ENCODE peak calls at places on chromosomes 7 and 10, in six cellular contexts. O is spleen; H is BJ; I is cardiac fibroblast; E is Jurkat, Clone E6-1; K is lung. X is an unnamed sample.

GRCh38 chr7:111089822-111090426 is 1.0 kb upstream of the LRRN3 start:
- DNase-seq in O (no peak), I (peak), E (peak), H (no peak), K (no peak), X (no peak)

GRCh38 chr10:3803884-3804741 is 19.1 kb upstream of the KLF6 start:
- DNase-seq in I (peak), K (no peak), E (no peak), H (no peak), O (no peak), X (no peak)

GRCh38 chr10:71042699-71043098 is 154.3 kb upstream of the PCBD1 start:
- DNase-seq in I (no peak), E (no peak), H (no peak), O (peak), K (no peak), X (no peak)

GRCh38 chr7:28061824-28062196 is 118.8 kb downstream of the JAZF1 start:
- DNase-seq in O (no peak), I (no peak), H (no peak), E (no peak), K (no peak), X (no peak)

GRCh38 chr10:31618541-31619291 is 299.7 kb downstream of the ZEB1 start:
- DNase-seq in I (peak), H (no peak), E (no peak), O (no peak), K (no peak), X (peak)

GRCh38 chr10:8045728-8046494 is 8.6 kb upstream of the GATA3 start:
- DNase-seq in H (no peak), E (no peak), I (no peak), K (no peak), O (no peak), X (no peak)

GRCh38 chr7:92639213-92639896 is 49.2 kb upstream of the FAM133B start:
- DNase-seq in K (no peak), O (no peak), I (no peak), H (no peak), E (peak), X (no peak)

GRCh38 chr10:71864861-71865473 is 13.9 kb upstream of the PSAP start:
- DNase-seq in H (no peak), K (no peak), E (no peak), O (peak), I (peak), X (peak)

GRCh38 chr7:51010534-51010933 is 227.8 kb upstream of the GRB10 start:
- DNase-seq in H (no peak), E (no peak), O (no peak), I (no peak), K (no peak), X (no peak)

GRCh38 chr10:28215930-28216329 is 86.9 kb downstream of the MPP7 start:
- DNase-seq in O (no peak), H (no peak), K (no peak), E (no peak), I (no peak), X (no peak)

GRCh38 chr10:75532253-75532924 is 101.0 kb downstream of the LRMDA start:
- DNase-seq in K (no peak), E (no peak), O (no peak), I (peak), H (no peak), X (no peak)

GRCh38 chr7:54188843-54189242 is 353.3 kb upstream of the VSTM2A start:
- DNase-seq in E (no peak), H (no peak), O (no peak), K (no peak), I (no peak), X (no peak)

GRCh38 chr7:46739378-46740234 is 818.5 kb upstream of the IGFBP3 start:
- DNase-seq in K (no peak), I (no peak), O (no peak), E (no peak), H (no peak), X (no peak)

GRCh38 chr7:148633761-148634160 is 43.2 kb downstream of the C7orf33 start:
- DNase-seq in O (no peak), K (no peak), I (no peak), E (no peak), H (no peak), X (no peak)

GRCh38 chr7:2237109-2237602 is 4.4 kb upstream of the MAD1L1 start:
- DNase-seq in K (peak), O (peak), H (no peak), I (no peak), E (no peak), X (no peak)

GRCh38 chr7:116687801-116688201 is 15.8 kb downstream of the MET start:
- DNase-seq in E (no peak), O (no peak), K (no peak), I (peak), H (no peak), X (peak)

GRCh38 chr10:77833225-77833624 is 93.3 kb downstream of the DLG5 start:
- DNase-seq in O (no peak), H (no peak), K (no peak), E (no peak), I (no peak), X (no peak)

GRCh38 chr7:50780436-50780835 is 2.3 kb downstream of the GRB10 start:
- DNase-seq in K (no peak), O (no peak), I (no peak), E (no peak), H (no peak), X (no peak)

GRCh38 chr10:75956624-75957023 is 525.2 kb downstream of the LRMDA start:
- DNase-seq in O (no peak), H (no peak), I (peak), E (peak), K (no peak), X (no peak)

GRCh38 chr7:7157177-7157886 is 25.0 kb upstream of the C1GALT1 start:
- DNase-seq in O (no peak), H (peak), E (peak), I (peak), K (no peak), X (peak)
- H3K4me3 ChIP-seq in O (peak), H (peak), E (peak), I (peak), K (no peak), X (peak)

GRCh38 chr10:42618424-42618823 is 19.9 kb downstream of the ZNF33B start:
- DNase-seq in H (no peak), I (no peak), E (no peak), O (no peak), K (no peak), X (no peak)
- H3K4me3 ChIP-seq in H (no peak), I (no peak), E (no peak), O (no peak), K (no peak), X (no peak)

GRCh38 chr7:4025694-4026615 is 656.1 kb upstream of the FOXK1 start:
- DNase-seq in I (no peak), E (no peak), O (no peak), K (no peak), H (no peak), X (no peak)
- H3K4me3 ChIP-seq in I (no peak), E (no peak), O (no peak), K (no peak), H (no peak), X (no peak)

DNA sequence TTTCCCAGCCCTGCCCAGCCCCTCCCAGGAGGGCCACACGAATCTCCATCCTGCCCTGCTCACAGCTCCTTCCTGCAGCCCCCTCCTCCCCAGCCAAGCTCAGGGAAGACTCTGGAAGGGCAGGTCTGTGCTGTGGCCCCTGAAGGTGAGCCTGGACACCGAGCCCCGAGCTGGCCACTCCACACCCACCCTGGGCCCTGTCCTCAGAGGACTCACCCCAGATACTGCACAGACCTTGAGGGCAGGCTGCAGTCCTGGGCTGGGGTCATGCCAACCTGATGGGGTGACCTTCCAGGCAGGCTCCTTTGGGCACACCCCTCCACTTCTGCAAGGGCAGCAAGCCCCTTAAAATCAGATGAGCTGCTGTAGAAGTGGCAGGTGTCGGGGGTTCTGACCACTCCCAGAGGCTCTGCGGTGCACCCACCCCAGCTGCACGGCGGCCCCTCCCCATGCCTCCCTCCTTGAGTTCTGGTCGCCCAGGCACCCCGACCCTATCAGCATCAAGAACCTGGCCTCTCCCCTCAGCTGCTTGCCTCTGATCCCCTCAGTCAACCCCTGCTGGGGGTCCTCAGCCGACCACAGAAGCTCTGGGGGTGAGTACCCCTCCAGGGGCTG is 24.3 kb downstream of the YKT6 start:
- DNase-seq in I (no peak), E (no peak), H (no peak), O (peak), K (no peak), X (no peak)
- H3K4me3 ChIP-seq in I (no peak), E (no peak), H (no peak), O (no peak), K (no peak), X (no peak)

GRCh38 chr10:68560916-68561691 is 967 bp downstream of the TET1 start:
- DNase-seq in I (peak), K (no peak), H (no peak), E (no peak), O (no peak), X (no peak)

GRCh38 chr10:68560201-68560915 is at the start of gene TET1:
- DNase-seq in O (no peak), H (no peak), I (peak), K (no peak), E (peak), X (no peak)

GRCh38 chr10:68558478-68558877 is 1.7 kb upstream of the TET1 start:
- DNase-seq in I (no peak), O (no peak), E (no peak), K (no peak), H (no peak), X (no peak)

GRCh38 chr10:68559251-68559650 is 886 bp upstream of the TET1 start:
- DNase-seq in H (no peak), O (no peak), K (no peak), E (no peak), I (no peak), X (no peak)

GRCh38 chr10:68559872-68560200 is 301 bp upstream of the TET1 start:
- DNase-seq in K (no peak), H (no peak), O (no peak), I (no peak), E (no peak), X (no peak)
- H3K4me3 ChIP-seq in K (peak), H (peak), O (no peak), I (peak), E (peak), X (peak)

GRCh38 chr10:114042895-114043531 is 653 bp upstream of the ADRB1 start:
- DNase-seq in I (peak), H (no peak), E (peak), K (peak), O (no peak), X (no peak)

GRCh38 chr10:114043532-114044250 is at the start of gene ADRB1:
- DNase-seq in O (peak), H (no peak), I (peak), E (peak), K (peak), X (no peak)

GRCh38 chr10:114044251-114045070 is 795 bp downstream of the ADRB1 start:
- DNase-seq in E (no peak), O (peak), I (no peak), H (no peak), K (no peak), X (no peak)

GRCh38 chr10:114045738-114046458 is 2.2 kb downstream of the ADRB1 start:
- DNase-seq in O (no peak), K (no peak), E (no peak), H (no peak), I (no peak), X (no peak)

GRCh38 chr10:114045071-114045737 is 1.5 kb downstream of the ADRB1 start:
- DNase-seq in K (no peak), O (peak), E (no peak), I (no peak), H (no peak), X (no peak)
- H3K4me3 ChIP-seq in K (peak), O (peak), E (no peak), I (no peak), H (no peak), X (peak)

GRCh38 chr10:86970152-86970886 is 2.0 kb downstream of the ADIRF start:
- DNase-seq in O (peak), E (no peak), H (no peak), I (peak), K (peak), X (no peak)

GRCh38 chr10:86968271-86968993 is at the start of gene ADIRF:
- DNase-seq in E (no peak), O (peak), I (no peak), H (no peak), K (peak), X (no peak)

GRCh38 chr10:86970887-86971145 is 2.5 kb downstream of the ADIRF start:
- DNase-seq in H (no peak), K (no peak), I (no peak), O (no peak), E (no peak), X (no peak)

GRCh38 chr10:86968994-86969355 is 693 bp downstream of the ADIRF start:
- DNase-seq in E (no peak), O (no peak), H (no peak), I (no peak), K (no peak), X (no peak)

DNA sequence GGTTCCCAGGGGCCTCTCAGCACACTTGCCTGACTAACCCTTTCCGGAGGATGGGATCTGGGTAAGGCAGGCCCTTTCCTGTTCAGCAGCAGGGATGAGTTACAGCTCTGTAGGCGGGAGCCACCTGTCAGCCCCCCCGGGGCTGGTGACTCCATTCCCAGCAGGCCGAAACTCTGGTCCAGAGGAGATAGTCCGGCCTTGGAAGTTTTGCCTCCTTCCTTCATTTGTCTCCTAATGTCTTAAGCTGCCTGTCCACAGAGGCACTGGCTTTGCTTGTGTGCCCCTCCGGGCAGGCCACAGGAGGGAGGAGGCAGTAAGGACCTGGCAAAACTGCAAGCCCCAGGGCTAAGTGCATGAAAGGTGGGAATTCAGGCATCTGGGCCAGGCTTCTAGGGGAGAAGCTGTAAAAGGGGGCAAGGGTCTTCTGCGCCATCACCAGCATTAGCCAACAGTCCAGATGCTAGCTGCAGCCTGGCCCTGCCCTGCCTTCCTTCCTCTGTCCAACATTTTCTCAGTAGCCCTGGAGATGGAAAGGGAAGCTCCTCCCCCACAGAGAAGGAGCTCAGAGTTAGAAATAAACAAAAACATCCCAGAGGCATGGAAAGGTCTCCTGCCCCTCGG is 1.2 kb downstream of the ADIRF start:
- DNase-seq in O (no peak), H (no peak), I (peak), E (no peak), K (no peak), X (no peak)
- H3K4me3 ChIP-seq in O (peak), H (peak), I (peak), E (no peak), K (peak), X (peak)

DNA sequence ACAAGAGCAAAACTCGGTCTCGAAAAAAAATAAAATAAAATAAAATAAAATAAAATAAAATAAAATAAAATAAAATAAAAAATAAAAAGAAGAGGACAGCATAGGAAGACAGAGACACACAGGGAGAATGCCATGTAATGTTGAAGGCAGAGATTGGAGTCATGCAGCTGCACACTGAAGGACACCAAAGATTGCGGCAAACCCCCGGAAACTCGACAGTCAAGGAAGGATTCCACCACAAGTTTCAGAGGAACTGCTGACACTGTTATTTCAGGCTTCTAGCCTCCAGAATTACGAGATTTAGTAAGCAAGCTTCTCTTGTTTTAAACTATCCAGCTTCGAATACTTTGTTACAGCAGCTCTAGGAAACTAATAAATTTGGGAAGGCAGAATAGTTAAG is 9.4 kb downstream of the CPED1 start:
- DNase-seq in K (no peak), E (peak), I (no peak), H (no peak), O (no peak), X (no peak)
- H3K4me3 ChIP-seq in K (no peak), E (no peak), I (no peak), H (no peak), O (no peak), X (no peak)